ENCODE peak calls at places on chromosome 12, in six cellular contexts. One of them, this sample, is unnamed.

GRCh38 chr12:122858171-122858570 is 22.9 kb downstream of the HIP1R start:
- DNase-seq in HCT116: no peak
- DNase-seq in ovary: no peak
- DNase-seq in BJ: no peak
- DNase-seq in AG10803: no peak
- DNase-seq in neural crest cell: no peak
- DNase-seq in this sample: no peak

GRCh38 chr12:112714166-112714565 is 77.4 kb upstream of the RPH3A start:
- DNase-seq in HCT116: no peak
- DNase-seq in ovary: no peak
- DNase-seq in BJ: no peak
- DNase-seq in AG10803: no peak
- DNase-seq in neural crest cell: no peak
- DNase-seq in this sample: no peak

GRCh38 chr12:56198836-56199235 is 9.6 kb upstream of the SMARCC2 start:
- DNase-seq in HCT116: no peak
- DNase-seq in ovary: no peak
- DNase-seq in BJ: no peak
- DNase-seq in AG10803: peak; percentile 55
- DNase-seq in neural crest cell: no peak
- DNase-seq in this sample: no peak

GRCh38 chr12:121085113-121085841 is 46.2 kb upstream of the OASL start:
- DNase-seq in HCT116: no peak
- DNase-seq in ovary: no peak
- DNase-seq in BJ: no peak
- DNase-seq in AG10803: no peak
- DNase-seq in neural crest cell: no peak
- DNase-seq in this sample: no peak

GRCh38 chr12:47370421-47370820 is 290.7 kb upstream of the AMIGO2 start:
- DNase-seq in HCT116: no peak
- DNase-seq in ovary: no peak
- DNase-seq in BJ: no peak
- DNase-seq in AG10803: no peak
- DNase-seq in neural crest cell: no peak
- DNase-seq in this sample: no peak

GRCh38 chr12:5040368-5040767 is 3.3 kb upstream of the KCNA5 start:
- DNase-seq in HCT116: no peak
- DNase-seq in ovary: no peak
- DNase-seq in BJ: no peak
- DNase-seq in AG10803: no peak
- DNase-seq in neural crest cell: no peak
- DNase-seq in this sample: no peak

GRCh38 chr12:127957001-127957660 is 309.8 kb upstream of the TMEM132C start:
- DNase-seq in HCT116: no peak
- DNase-seq in ovary: no peak
- DNase-seq in BJ: peak; percentile 23
- DNase-seq in AG10803: peak; percentile 75
- DNase-seq in neural crest cell: no peak
- DNase-seq in this sample: peak; percentile 28

GRCh38 chr12:96084624-96085023 is 49.2 kb upstream of the LTA4H start:
- DNase-seq in HCT116: no peak
- DNase-seq in ovary: no peak
- DNase-seq in BJ: no peak
- DNase-seq in AG10803: peak; percentile 31
- DNase-seq in neural crest cell: no peak
- DNase-seq in this sample: no peak

GRCh38 chr12:46390881-46391280 is 18.3 kb upstream of the SLC38A2 start:
- DNase-seq in HCT116: no peak
- DNase-seq in ovary: no peak
- DNase-seq in BJ: no peak
- DNase-seq in AG10803: no peak
- DNase-seq in neural crest cell: no peak
- DNase-seq in this sample: no peak

GRCh38 chr12:19759229-19759628 is 319.9 kb downstream of the AEBP2 start:
- DNase-seq in HCT116: no peak
- DNase-seq in ovary: no peak
- DNase-seq in BJ: peak; percentile 59
- DNase-seq in AG10803: peak; percentile 86
- DNase-seq in neural crest cell: no peak
- DNase-seq in this sample: peak; percentile 55